ENCODE peak calls at places on chromosomes 12 and 14, in ten cellular contexts. B is neuronal stem cell; S is HTR-8/SVneo; J is lung; K is mucosa of descending colon; H is DMS53; M is sigmoid colon; R is activated CD4-positive, alpha-beta T cell treated with anti-CD3 and anti-CD28 coated beads, Interleukin-2, amount 10 ng/mL, durations not matched to agents 7 days and 5 days; X is mucosa of gallbladder; D is AG20443. F is an unnamed sample.

GRCh38 chr12:26630546-26631027 is 202.4 kb downstream of the ITPR2 start:
- DNase-seq in B (no peak), S (peak; percentile 61), J (no peak), K (no peak), H (no peak), M (peak; percentile 71), R (no peak), X (peak; percentile 39), D (peak; percentile 43), F (no peak)

GRCh38 chr12:54784115-54784514 is 70.2 kb upstream of the MUCL1 start:
- DNase-seq in B (no peak), S (no peak), J (no peak), K (no peak), H (no peak), M (no peak), R (no peak), X (no peak), D (no peak), F (no peak)

GRCh38 chr14:100405752-100406455 is 82.8 kb downstream of the SLC25A47 start:
- DNase-seq in B (no peak), S (no peak), J (no peak), K (no peak), H (peak; percentile 42), M (no peak), R (no peak), X (no peak), D (no peak), F (no peak)

GRCh38 chr14:71416392-71416791 is 509.1 kb downstream of the PCNX1 start:
- DNase-seq in B (no peak), S (no peak), J (no peak), K (no peak), H (no peak), M (no peak), R (no peak), X (no peak), D (no peak), F (no peak)

GRCh38 chr14:102484316-102484715 is 25.3 kb downstream of the ANKRD9 start:
- DNase-seq in B (no peak), S (no peak), J (no peak), K (no peak), H (no peak), M (peak; percentile 12), R (no peak), X (no peak), D (no peak), F (no peak)

GRCh38 chr12:15532364-15532977 is 210.2 kb downstream of the PTPRO start:
- DNase-seq in B (peak; percentile 40), S (peak; percentile 8), J (no peak), K (peak; percentile 79), H (peak; percentile 85), M (no peak), R (peak; percentile 71), X (peak; percentile 43), D (peak; percentile 71), F (peak; percentile 38)

GRCh38 chr14:101736585-101736984 is 24.9 kb upstream of the PPP2R5C start:
- DNase-seq in B (no peak), S (no peak), J (no peak), K (no peak), H (no peak), M (no peak), R (no peak), X (no peak), D (no peak), F (no peak)

GRCh38 chr12:77723308-77723707 is 107.4 kb upstream of the NAV3 start:
- DNase-seq in B (no peak), S (no peak), J (no peak), K (no peak), H (no peak), M (no peak), R (no peak), X (no peak), D (no peak), F (no peak)

GRCh38 chr14:104253223-104253822 is 114.9 kb downstream of the KIF26A start:
- DNase-seq in B (no peak), S (no peak), J (no peak), K (no peak), H (no peak), M (no peak), R (no peak), X (no peak), D (no peak), F (no peak)

GRCh38 chr14:23058654-23059504 is 1.6 kb upstream of the CDH24 start:
- DNase-seq in B (no peak), S (no peak), J (no peak), K (no peak), H (no peak), M (no peak), R (no peak), X (no peak), D (no peak), F (no peak)

GRCh38 chr12:26629864-26630263 is 203.1 kb downstream of the ITPR2 start:
- DNase-seq in B (no peak), S (peak; percentile 41), J (no peak), K (no peak), H (no peak), M (no peak), R (no peak), X (no peak), D (no peak), F (no peak)

GRCh38 chr12:118371354-118372282 is 1.1 kb downstream of the TAOK3 start:
- DNase-seq in B (peak; percentile 21), S (no peak), J (no peak), K (peak; percentile 41), H (peak; percentile 34), M (peak; percentile 68), R (no peak), X (no peak), D (peak; percentile 43), F (peak; percentile 1)

GRCh38 chr12:98758331-98758730 is 113.2 kb downstream of the APAF1 start:
- DNase-seq in B (no peak), S (no peak), J (no peak), K (no peak), H (no peak), M (no peak), R (no peak), X (no peak), D (peak; percentile 87), F (no peak)

GRCh38 chr12:116534341-116535121 is 24.6 kb upstream of the MAP1LC3B2 start:
- DNase-seq in B (no peak), S (peak; percentile 47), J (no peak), K (peak; percentile 27), H (peak; percentile 66), M (peak; percentile 86), R (no peak), X (no peak), D (no peak), F (no peak)

GRCh38 chr12:131928080-131928764 is 854 bp upstream of the PUS1 start:
- DNase-seq in B (no peak), S (no peak), J (no peak), K (no peak), H (peak; percentile 79), M (peak; percentile 68), R (no peak), X (no peak), D (no peak), F (no peak)

GRCh38 chr12:50401383-50402155 is 884 bp downstream of the LARP4 start:
- DNase-seq in B (peak; percentile 6), S (no peak), J (no peak), K (peak; percentile 43), H (peak; percentile 53), M (peak; percentile 67), R (no peak), X (peak; percentile 22), D (peak; percentile 40), F (no peak)

GRCh38 chr14:55864890-55865655 is 253.1 kb upstream of the PELI2 start:
- DNase-seq in B (no peak), S (no peak), J (no peak), K (no peak), H (peak; percentile 55), M (no peak), R (no peak), X (no peak), D (no peak), F (no peak)

GRCh38 chr12:47816646-47817271 is 2.9 kb downstream of the HDAC7 start:
- DNase-seq in B (no peak), S (no peak), J (no peak), K (no peak), H (no peak), M (peak; percentile 75), R (no peak), X (no peak), D (no peak), F (no peak)

GRCh38 chr12:15278816-15279658 is 43.3 kb upstream of the PTPRO start:
- DNase-seq in B (no peak), S (no peak), J (peak; percentile 85), K (peak; percentile 30), H (peak; percentile 24), M (peak; percentile 93), R (peak; percentile 19), X (peak; percentile 24), D (peak; percentile 63), F (no peak)

F was measured in T-helper 1 cell.